ENCODE peak calls at places on chromosome 11, in four cellular contexts. Q, H, D and E are unnamed samples. For H3K36me3, the result is how much of the 10 kb centered on the place peaks cover.

GRCh38 chr11:120867531-120867930 is 156.4 kb upstream of the TBCEL start:
- DNase-seq in Q (no peak), H (peak), D (no peak), E (no peak)

GRCh38 chr11:82945682-82946081 is 44.1 kb downstream of the DDIAS start:
- DNase-seq in Q (no peak), H (no peak), D (no peak), E (no peak)

GRCh38 chr11:8257003-8257664 is 6.5 kb downstream of the LMO1 start:
- DNase-seq in Q (no peak), H (no peak), D (no peak), E (no peak)

GRCh38 chr11:278001-278951 is at the start of gene NLRP6:
- DNase-seq in Q (no peak), H (peak), D (no peak), E (no peak)

GRCh38 chr11:134978388-134979088 is 566.5 kb upstream of the B3GAT1 start:
- DNase-seq in Q (no peak), H (peak), D (no peak), E (no peak)

GRCh38 chr11:70482529-70482917 is 84.2 kb downstream of the CTTN start:
- DNase-seq in Q (no peak), H (no peak), D (no peak), E (no peak)

GRCh38 chr11:63445720-63446119 is 45.2 kb downstream of the PLAAT5 start:
- DNase-seq in Q (no peak), H (no peak), D (no peak), E (no peak)

GRCh38 chr11:71452354-71453020 is 516 bp upstream of the NADSYN1 start:
- DNase-seq in Q (peak), H (no peak), D (no peak), E (no peak)

GRCh38 chr11:45410391-45411215 is 124.5 kb upstream of the SYT13 start:
- DNase-seq in Q (no peak), H (peak), D (no peak), E (no peak)

GRCh38 chr11:121964591-121964990 is 151.4 kb downstream of the BLID start:
- DNase-seq in Q (peak), H (no peak), D (no peak), E (no peak)

GRCh38 chr11:82523141-82523540 is 210.5 kb downstream of the FAM181B start:
- DNase-seq in Q (peak), H (peak), D (peak), E (no peak)

GRCh38 chr11:122789916-122790315 is 48.4 kb upstream of the CRTAM start:
- DNase-seq in Q (no peak), H (no peak), D (no peak), E (no peak)

GRCh38 chr11:64263021-64263946 is 12.0 kb downstream of the PLCB3 start:
- DNase-seq in Q (no peak), H (peak), D (no peak), E (no peak)

GRCh38 chr11:56624661-56625110 is 10.0 kb upstream of the OR5M1 start:
- DNase-seq in Q (peak), H (peak), D (no peak), E (no peak)

GRCh38 chr11:27914080-27914479 is 193.9 kb downstream of the KIF18A start:
- DNase-seq in Q (no peak), H (no peak), D (no peak), E (no peak)

GRCh38 chr11:134691985-134692384 is 279.9 kb upstream of the B3GAT1 start:
- DNase-seq in Q (no peak), H (no peak), D (no peak), E (no peak)

GRCh38 chr11:38543311-38543710 is 1945.3 kb upstream of the RAG2 start:
- DNase-seq in Q (no peak), H (no peak), D (no peak), E (no peak)

GRCh38 chr11:65427691-65428577 is 5.3 kb downstream of the NEAT1 start:
- DNase-seq in Q (peak), H (peak), D (peak), E (no peak)

GRCh38 chr11:118207079-118207478 is 17.7 kb downstream of the JAML start:
- DNase-seq in Q (no peak), H (no peak), D (no peak), E (no peak)

GRCh38 chr11:75627879-75628668 is 40.8 kb downstream of the MAP6 start:
- DNase-seq in Q (peak), H (peak), D (no peak), E (no peak)

GRCh38 chr11:97079244-97079643 is 689.4 kb downstream of the JRKL start:
- DNase-seq in Q (no peak), H (no peak), D (no peak), E (no peak)

GRCh38 chr11:9146477-9146876 is 55.1 kb upstream of the SCUBE2 start:
- DNase-seq in Q (no peak), H (no peak), D (no peak), E (no peak)

GRCh38 chr11:7694953-7695271 is 11.4 kb downstream of the OVCH2 start:
- DNase-seq in Q (no peak), H (no peak), D (no peak), E (no peak)

GRCh38 chr11:62546244-62546936 is at the start of gene AHNAK:
- DNase-seq in Q (peak), H (peak), D (peak), E (peak)

DNA sequence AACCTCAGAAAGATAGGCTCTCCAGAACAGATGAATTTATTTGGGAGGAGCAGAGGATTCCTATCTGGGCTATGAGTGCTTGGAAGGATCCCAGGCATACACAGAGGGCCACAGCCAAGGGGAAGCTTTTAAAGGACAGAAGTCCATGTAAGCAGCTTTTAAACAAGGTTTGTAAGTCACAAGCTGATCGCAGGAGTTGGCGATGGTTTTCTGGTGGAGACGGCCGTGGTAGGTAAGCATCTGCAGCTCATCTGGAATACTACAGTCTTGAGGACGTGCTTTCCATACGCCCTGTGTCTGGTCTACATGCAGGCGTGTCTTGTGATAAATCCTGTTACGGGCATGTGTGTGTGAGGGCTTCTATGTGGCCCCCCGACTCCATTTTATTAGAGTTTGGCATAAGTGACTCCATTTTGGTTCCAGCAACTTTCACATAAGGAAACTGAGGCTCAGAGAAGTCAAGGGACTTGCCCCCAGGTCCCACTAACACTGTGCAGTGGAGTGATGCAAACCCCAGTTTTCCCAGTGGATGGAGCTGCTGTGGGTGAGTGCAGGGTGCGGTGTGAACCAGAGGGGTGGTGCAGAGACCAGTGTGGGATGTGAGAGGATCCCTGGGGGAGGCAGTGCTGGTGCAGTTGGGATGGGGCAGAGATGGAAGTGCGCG is 11.7 kb upstream of the ACY3 start:
- DNase-seq in Q (no peak), H (no peak), D (no peak), E (no peak)
- TF ChIP-seq CTCF in Q (no peak), H (no peak), D (no peak), E (no peak)

GRCh38 chr11:88292156-88292844 is 45.2 kb downstream of the CTSC start:
- DNase-seq in Q (peak), H (no peak), D (no peak), E (no peak)

GRCh38 chr11:88297320-88298263 is 39.9 kb downstream of the CTSC start:
- DNase-seq in Q (no peak), H (peak), D (no peak), E (no peak)

GRCh38 chr11:88288560-88288959 is 49.0 kb downstream of the CTSC start:
- DNase-seq in Q (no peak), H (no peak), D (no peak), E (no peak)

GRCh38 chr11:88295028-88295427 is 42.5 kb downstream of the CTSC start:
- DNase-seq in Q (no peak), H (no peak), D (no peak), E (no peak)

DNA sequence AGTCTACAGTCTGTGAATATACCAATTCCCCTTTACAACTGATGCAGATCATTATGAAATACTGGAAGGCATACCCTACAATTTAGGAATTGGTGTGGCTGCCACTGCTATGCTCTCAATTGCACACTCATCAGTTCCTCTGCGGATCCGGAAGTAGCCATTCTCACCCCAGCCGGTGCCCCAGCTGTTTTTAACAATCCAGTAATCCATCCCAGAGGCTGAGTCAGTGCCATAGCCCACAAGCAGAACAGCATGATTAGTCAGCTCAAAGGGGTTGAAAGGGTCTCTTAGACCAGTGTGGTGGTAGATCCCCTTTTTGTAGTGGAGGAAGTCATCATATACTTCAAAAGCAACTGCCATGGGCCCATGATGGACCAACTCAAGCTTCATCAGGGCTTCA is 43.6 kb downstream of the CTSC start:
- DNase-seq in Q (peak), H (peak), D (no peak), E (no peak)
- H3K36me3 ChIP-seq in Q (under half), H (under half), D (under half), E (under half)

GRCh38 chr11:66477256-66478201 is 2.7 kb upstream of the DPP3 start:
- DNase-seq in Q (no peak), H (peak), D (no peak), E (no peak)

GRCh38 chr11:66478823-66479740 is 1.2 kb upstream of the DPP3 start:
- DNase-seq in Q (peak), H (peak), D (peak), E (no peak)

GRCh38 chr11:66479741-66480115 is 506 bp upstream of the DPP3 start:
- DNase-seq in Q (no peak), H (no peak), D (peak), E (no peak)

GRCh38 chr11:66476841-66477251 is 3.4 kb upstream of the DPP3 start:
- DNase-seq in Q (no peak), H (peak), D (no peak), E (no peak)

DNA sequence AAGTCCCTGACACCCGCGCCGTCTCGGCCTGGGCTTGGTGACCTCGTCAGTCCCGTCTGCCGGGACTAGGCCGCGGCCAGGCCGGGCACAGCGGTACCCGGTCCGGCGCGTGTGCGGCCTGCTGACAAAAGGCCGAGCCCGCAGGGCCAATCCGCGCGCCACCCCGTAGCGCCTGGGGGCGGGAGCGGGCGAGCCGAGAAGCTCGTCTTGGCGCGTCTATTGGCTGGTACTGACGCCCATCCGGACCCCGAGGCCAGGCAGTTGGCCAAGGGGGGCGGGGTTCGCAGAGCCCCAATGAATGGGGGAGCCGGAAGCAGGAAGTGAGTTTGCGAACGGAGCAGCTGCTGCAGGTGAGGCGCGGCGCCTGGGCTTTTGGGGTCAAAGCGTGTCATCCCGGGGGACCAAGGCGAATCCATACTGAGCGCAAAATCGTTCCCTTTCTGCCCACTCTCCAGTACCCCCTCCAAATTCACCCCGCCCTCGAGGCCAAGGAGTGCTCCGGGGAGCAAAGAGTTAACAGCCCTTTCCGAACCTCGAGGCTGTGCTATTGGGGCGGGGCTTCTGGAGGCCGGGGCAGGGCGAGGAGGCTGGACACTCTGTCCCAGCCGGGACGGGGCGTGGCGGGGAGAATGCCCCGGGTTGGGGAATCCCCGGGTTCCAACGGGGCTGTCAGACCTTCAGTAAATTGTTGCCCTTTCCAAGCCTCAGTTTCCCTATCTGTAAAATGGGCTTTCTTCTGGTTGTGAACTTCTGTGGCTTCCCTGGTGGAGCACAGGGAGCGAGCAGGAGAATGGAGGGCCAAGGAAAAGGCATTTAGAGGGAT is at the start of gene DPP3:
- DNase-seq in Q (peak), H (peak), D (peak), E (peak)
- TF ChIP-seq CTCF in Q (no peak), H (no peak), D (no peak), E (no peak)

GRCh38 chr11:119644502-119644901 is 84.5 kb downstream of the NECTIN1 start:
- DNase-seq in Q (no peak), H (no peak), D (no peak), E (no peak)

GRCh38 chr11:119645018-119645417 is 84.0 kb downstream of the NECTIN1 start:
- DNase-seq in Q (no peak), H (no peak), D (no peak), E (no peak)

GRCh38 chr11:119650251-119650650 is 78.7 kb downstream of the NECTIN1 start:
- DNase-seq in Q (no peak), H (peak), D (no peak), E (no peak)

GRCh38 chr11:119643878-119644225 is 85.1 kb downstream of the NECTIN1 start:
- DNase-seq in Q (no peak), H (no peak), D (no peak), E (no peak)

GRCh38 chr11:119647254-119647653 is 81.7 kb downstream of the NECTIN1 start:
- DNase-seq in Q (no peak), H (peak), D (no peak), E (no peak)
- H3K36me3 ChIP-seq in Q (under half), H (under half), D (under half), E (under half)

GRCh38 chr11:78744202-78744601 is 169.5 kb upstream of the NARS2 start:
- DNase-seq in Q (no peak), H (no peak), D (no peak), E (no peak)

GRCh38 chr11:78744949-78745348 is 170.3 kb upstream of the NARS2 start:
- DNase-seq in Q (no peak), H (no peak), D (no peak), E (no peak)

GRCh38 chr11:78741794-78742193 is 167.1 kb upstream of the NARS2 start:
- DNase-seq in Q (no peak), H (no peak), D (no peak), E (no peak)

GRCh38 chr11:78740175-78741161 is 165.8 kb upstream of the NARS2 start:
- DNase-seq in Q (no peak), H (no peak), D (no peak), E (no peak)

GRCh38 chr11:78742430-78742829 is 167.8 kb upstream of the NARS2 start:
- DNase-seq in Q (peak), H (no peak), D (no peak), E (no peak)
- TF ChIP-seq CTCF in Q (no peak), H (no peak), D (no peak), E (no peak)